ENCODE peak calls at places on chromosomes 3 and 15, in six cellular contexts. T is iris pigment epithelial cell, G is psoas muscle, F is iPS-NIHi11, K is RPMI7951, B is cardiac fibroblast. H is an unnamed sample.

GRCh38 chr3:27568393-27568792 is 84.2 kb upstream of the SLC4A7 start:
- DNase-seq in T (peak), B (peak), K (peak), F (no peak), G (peak), H (no peak)

GRCh38 chr15:63006032-63006878 is 36.3 kb upstream of the TPM1 start:
- DNase-seq in T (peak), B (no peak), F (no peak), G (no peak), K (no peak), H (no peak)

GRCh38 chr3:157130138-157130880 is 29.6 kb downstream of the CCNL1 start:
- DNase-seq in B (peak), G (peak), T (peak), F (peak), K (peak), H (peak)

GRCh38 chr3:168881804-168882203 is 781.7 kb downstream of the MECOM start:
- DNase-seq in K (no peak), B (peak), G (no peak), F (no peak), T (no peak), H (peak)

GRCh38 chr15:65062061-65062460 is 5.7 kb downstream of the RASL12 start:
- DNase-seq in B (no peak), G (no peak), T (no peak), K (no peak), F (no peak), H (no peak)

GRCh38 chr15:99098991-99099390 is 5.9 kb upstream of the SYNM start:
- DNase-seq in B (no peak), T (no peak), G (no peak), K (no peak), F (no peak), H (no peak)

GRCh38 chr3:50369271-50369670 is 9.9 kb upstream of the TMEM115 start:
- DNase-seq in T (no peak), F (no peak), B (no peak), K (no peak), G (no peak), H (no peak)

GRCh38 chr3:8658326-8659212 is 14.0 kb upstream of the SSUH2 start:
- DNase-seq in B (peak), F (peak), G (peak), K (peak), T (peak), H (peak)

GRCh38 chr15:64152507-64153387 is 1.2 kb downstream of the SNX22 start:
- DNase-seq in K (no peak), T (no peak), B (no peak), G (no peak), F (no peak), H (no peak)

H was measured in kidney tubule cell.